ENCODE peak calls at places on chromosomes 12 and 14, in eight cellular contexts. P is mesenchymal stem cell, I is right cardiac atrium, K is HepG2, W is heart right ventricle, V is endodermal cell, U is Panc1, Z is ovary. G is an unnamed sample.

GRCh38 chr14:71358209-71358931 is 451.1 kb downstream of the PCNX1 start:
- DNase-seq in I (no peak), Z (no peak), V (no peak), U (no peak), W (no peak), P (peak; percentile 32), K (no peak), G (no peak)

GRCh38 chr14:33676135-33676566 is 274.7 kb downstream of the EGLN3 start:
- DNase-seq in Z (no peak), W (peak; percentile 40), P (peak; percentile 49), V (peak; percentile 90), U (no peak), K (peak; percentile 60), I (peak; percentile 60), G (no peak)

GRCh38 chr12:80226576-80226975 is 127.2 kb downstream of the OTOGL start:
- DNase-seq in W (no peak), V (no peak), U (no peak), P (peak; percentile 54), K (no peak), Z (no peak), I (no peak), G (no peak)

GRCh38 chr12:65430571-65431306 is 152.3 kb downstream of the MSRB3 start:
- DNase-seq in Z (no peak), P (peak; percentile 39), K (peak; percentile 10), V (no peak), W (no peak), U (peak; percentile 32), I (no peak), G (no peak)

GRCh38 chr12:98638009-98638408 is 6.6 kb downstream of the IKBIP start:
- DNase-seq in U (no peak), W (no peak), K (no peak), Z (no peak), V (no peak), I (no peak), P (no peak), G (no peak)

GRCh38 chr12:20646239-20646827 is 48.8 kb upstream of the SLCO1C1 start:
- DNase-seq in V (no peak), U (no peak), P (peak; percentile 45), Z (no peak), I (no peak), W (no peak), K (peak; percentile 58), G (no peak)

GRCh38 chr14:44283836-44284235 is 223.2 kb downstream of the FSCB start:
- DNase-seq in W (no peak), V (no peak), I (no peak), Z (no peak), U (no peak), P (no peak), K (no peak), G (no peak)

GRCh38 chr12:90842477-90842876 is 112.5 kb downstream of the CCER1 start:
- DNase-seq in V (peak; percentile 55), W (no peak), I (no peak), Z (no peak), U (no peak), K (no peak), P (no peak), G (no peak)

GRCh38 chr12:52155048-52155868 is 36.6 kb downstream of the KRT80 start:
- DNase-seq in W (no peak), I (no peak), Z (no peak), U (no peak), P (peak; percentile 77), V (peak; percentile 50), K (no peak), G (no peak)

GRCh38 chr12:71871116-71871515 is 31.6 kb downstream of the TBC1D15 start:
- DNase-seq in Z (no peak), U (no peak), V (no peak), P (peak; percentile 56), I (no peak), K (no peak), W (no peak), G (no peak)

GRCh38 chr12:52354197-52354596 is 13.1 kb downstream of the KRT85 start:
- DNase-seq in V (peak; percentile 34), W (no peak), P (no peak), Z (no peak), U (no peak), I (no peak), K (no peak), G (no peak)

GRCh38 chr12:10331642-10332239 is 24.1 kb downstream of the KLRD1 start:
- DNase-seq in Z (no peak), V (peak; percentile 48), K (peak; percentile 49), W (no peak), P (peak; percentile 72), U (peak; percentile 32), I (no peak), G (no peak)

GRCh38 chr12:11729008-11729407 is 79.5 kb downstream of the ETV6 start:
- DNase-seq in I (no peak), K (no peak), U (no peak), W (no peak), Z (no peak), P (no peak), V (no peak), G (no peak)

GRCh38 chr12:24111101-24111500 is 161.6 kb upstream of the SOX5 start:
- DNase-seq in Z (no peak), U (no peak), K (no peak), V (no peak), I (no peak), P (peak; percentile 13), W (no peak), G (no peak)

GRCh38 chr12:57868870-57869609 is 22.5 kb upstream of the CTDSP2 start:
- DNase-seq in U (no peak), P (no peak), W (no peak), Z (no peak), K (no peak), I (peak; percentile 79), V (peak; percentile 86), G (no peak)

DNA sequence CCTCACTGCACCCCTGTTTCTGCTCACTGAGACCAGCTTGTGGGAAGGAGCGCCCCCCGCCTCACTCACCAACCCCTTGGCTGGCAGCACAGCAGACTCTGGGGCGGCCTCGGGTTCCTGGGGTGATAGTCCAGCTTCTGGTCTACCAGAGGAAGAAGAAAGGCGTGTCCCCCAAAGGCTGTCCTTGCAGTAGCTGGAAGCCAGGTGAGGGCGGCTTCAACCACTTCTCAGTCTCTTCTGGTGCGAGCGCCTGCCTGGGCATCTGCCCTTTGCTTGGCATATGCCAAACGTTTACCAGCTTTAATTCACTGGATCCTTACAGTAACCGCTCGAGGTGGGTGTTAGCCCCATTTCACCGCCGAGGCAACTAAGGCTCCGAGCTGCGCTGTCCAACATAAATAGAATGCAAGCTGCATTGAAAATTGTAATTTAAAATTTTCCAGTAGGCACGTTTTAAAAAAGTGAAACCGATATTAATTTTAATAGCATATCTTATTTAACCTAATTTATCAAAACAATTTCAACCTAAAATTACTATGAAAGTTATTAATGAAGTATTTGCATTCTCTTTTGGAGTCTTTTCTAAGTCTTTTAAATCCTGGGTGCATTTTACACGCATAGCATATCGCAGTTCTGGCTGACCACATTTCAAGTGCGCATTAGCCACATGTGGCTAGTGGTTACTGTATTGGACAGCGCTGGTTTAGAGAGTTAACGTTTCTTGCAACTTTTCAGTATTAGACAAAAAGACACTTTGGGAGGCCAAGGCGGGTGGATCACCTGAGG is 872 bp downstream of the FAM177A1 start:
- DNase-seq in I (no peak), K (peak; percentile 38), P (peak; percentile 34), U (no peak), V (no peak), W (peak; percentile 27), Z (no peak), G (peak; percentile 26)
- H3K4me1 ChIP-seq in I (no peaks in the 10 kb centered on the region), K (peaks cover 59% of the 10 kb centered on the region), P (peaks cover 6% of the 10 kb centered on the region), U (peaks cover 4% of the 10 kb centered on the region), V (no peaks in the 10 kb centered on the region), W (peaks cover 27% of the 10 kb centered on the region), Z (no peaks in the 10 kb centered on the region), G (peaks cover 59% of the 10 kb centered on the region)

GRCh38 chr12:66719862-66720261 is 41.0 kb upstream of the GRIP1 start:
- DNase-seq in U (no peak), P (no peak), W (no peak), V (no peak), I (no peak), K (no peak), Z (no peak), G (no peak)

GRCh38 chr12:66726531-66726930 is 47.7 kb upstream of the GRIP1 start:
- DNase-seq in V (no peak), I (no peak), P (no peak), Z (no peak), U (no peak), W (no peak), K (no peak), G (no peak)

GRCh38 chr12:66724616-66725015 is 45.7 kb upstream of the GRIP1 start:
- DNase-seq in P (no peak), K (no peak), Z (no peak), I (no peak), V (no peak), W (no peak), U (no peak), G (no peak)

DNA sequence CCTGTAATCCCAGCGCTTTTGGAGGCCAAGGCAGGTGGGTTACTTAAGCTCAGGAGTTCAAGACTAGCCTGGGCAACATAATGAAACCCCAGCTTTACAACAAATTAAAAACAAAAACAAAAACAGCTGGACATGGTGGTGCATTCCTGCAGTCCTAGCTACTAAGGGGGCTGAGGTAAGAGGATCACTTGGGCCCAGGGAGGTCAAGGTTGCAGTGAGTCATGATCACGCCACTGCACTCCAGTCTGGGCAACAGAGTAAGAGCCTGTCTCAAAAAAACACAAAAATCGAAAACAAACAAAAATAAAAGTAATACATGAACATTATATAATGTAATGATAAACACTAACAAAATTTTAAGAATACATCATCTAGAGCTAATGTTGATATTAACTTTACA is 46.2 kb upstream of the GRIP1 start:
- DNase-seq in W (no peak), Z (no peak), K (no peak), V (no peak), P (peak; percentile 18), I (no peak), U (no peak), G (no peak)
- H3K27ac ChIP-seq in W (no peak overlapping the region), Z (no peak overlapping the region), K (no peak overlapping the region), V (no peak overlapping the region), P (no peak overlapping the region), I (no peak overlapping the region), U (no peak overlapping the region), G (no peak overlapping the region)

GRCh38 chr12:89346741-89347324 is 5.5 kb downstream of the DUSP6 start:
- DNase-seq in Z (no peak), W (peak; percentile 71), U (no peak), K (peak; percentile 42), P (peak; percentile 85), I (peak; percentile 52), V (peak; percentile 70), G (no peak)
- H3K4me1 ChIP-seq in Z (peaks cover 3% of the 10 kb centered on the region), W (peaks cover 27% of the 10 kb centered on the region), U (peaks cover 30% of the 10 kb centered on the region), K (peaks cover 66% of the 10 kb centered on the region), P (peaks cover 12% of the 10 kb centered on the region), I (peaks cover 3% of the 10 kb centered on the region), V (peaks cover 16% of the 10 kb centered on the region), G (peaks cover 31% of the 10 kb centered on the region)

DNA sequence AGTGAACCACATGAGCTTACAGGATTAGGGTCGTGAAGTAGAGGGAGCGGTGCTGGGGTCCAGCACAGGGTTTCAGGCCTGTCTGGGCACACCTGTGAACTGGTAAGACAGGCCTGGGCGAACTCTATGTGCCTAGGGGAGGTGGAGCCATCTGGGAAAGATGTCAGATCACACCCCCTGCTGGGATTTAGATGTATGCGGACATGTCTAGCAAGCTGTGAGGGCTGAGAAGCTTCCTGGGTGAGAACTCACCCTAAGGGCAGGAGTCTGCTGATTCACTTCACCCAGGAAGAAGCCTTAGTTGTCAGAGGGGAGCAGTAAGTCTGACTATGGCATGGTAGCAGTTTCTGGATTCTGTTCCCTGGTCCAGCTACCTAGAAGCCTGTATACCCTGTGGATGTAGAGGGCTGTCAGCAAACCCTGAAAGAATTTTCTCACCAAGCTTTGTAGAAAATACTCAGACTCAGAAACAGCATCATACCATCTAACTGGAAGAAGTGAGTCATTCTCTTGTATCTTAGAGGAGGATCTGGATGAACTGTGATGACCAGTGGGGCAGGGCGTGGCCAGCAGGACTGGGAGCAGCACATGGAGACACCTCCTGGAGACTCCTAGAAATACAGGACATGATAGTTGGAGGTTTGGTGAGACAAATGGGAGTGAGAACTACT is 11.2 kb upstream of the PYGL start:
- DNase-seq in U (peak; percentile 75), P (peak; percentile 96), V (peak; percentile 88), I (peak; percentile 76), W (no peak), Z (no peak), K (peak; percentile 82), G (no peak)
- H3K27ac ChIP-seq in U (no peak overlapping the region), P (peak overlapping the region; percentile 83), V (no peak overlapping the region), I (no peak overlapping the region), W (no peak overlapping the region), Z (no peak overlapping the region), K (no peak overlapping the region), G (peak overlapping the region; percentile 81)

G was measured in esophagus squamous epithelium.